ENCODE peak calls at places on chromosomes 3 and 15, in nine cellular contexts. One of them, this sample, is unnamed.
A peak's percentile ranks its signal among the peaks of the same experiment; 100 is the strongest.

GRCh38 chr3:73786346-73786807 is 161.6 kb upstream of the PDZRN3 start:
- DNase-seq in dorsolateral prefrontal cortex: peak; percentile 29
- DNase-seq in stimulated activated CD4-positive, alpha-beta T cell treated with anti-CD3 and anti-CD28 coated beads, TNF-alpha, amount 100 ng/mL, for 48 hours: no peak
- DNase-seq in naive B cell: no peak
- DNase-seq in endothelial cell: no peak
- DNase-seq in HL-60: no peak
- DNase-seq in psoas muscle: peak; percentile 55
- DNase-seq in cardiac septum: no peak
- DNase-seq in sigmoid colon: no peak
- DNase-seq in this sample: peak; percentile 78

GRCh38 chr3:23495507-23495906 is 292.4 kb downstream of the UBE2E2 start:
- DNase-seq in endothelial cell: no peak
- DNase-seq in psoas muscle: no peak
- DNase-seq in sigmoid colon: no peak
- DNase-seq in stimulated activated CD4-positive, alpha-beta T cell treated with anti-CD3 and anti-CD28 coated beads, TNF-alpha, amount 100 ng/mL, for 48 hours: no peak
- DNase-seq in cardiac septum: no peak
- DNase-seq in dorsolateral prefrontal cortex: no peak
- DNase-seq in HL-60: no peak
- DNase-seq in naive B cell: no peak
- DNase-seq in this sample: no peak

GRCh38 chr3:126996905-126997304 is 14.0 kb downstream of the PLXNA1 start:
- DNase-seq in stimulated activated CD4-positive, alpha-beta T cell treated with anti-CD3 and anti-CD28 coated beads, TNF-alpha, amount 100 ng/mL, for 48 hours: no peak
- DNase-seq in endothelial cell: no peak
- DNase-seq in naive B cell: no peak
- DNase-seq in sigmoid colon: no peak
- DNase-seq in HL-60: no peak
- DNase-seq in cardiac septum: no peak
- DNase-seq in psoas muscle: no peak
- DNase-seq in dorsolateral prefrontal cortex: peak; percentile 79
- DNase-seq in this sample: no peak

GRCh38 chr15:66780172-66780972 is 78.3 kb downstream of the SMAD6 start:
- DNase-seq in naive B cell: no peak
- DNase-seq in endothelial cell: no peak
- DNase-seq in dorsolateral prefrontal cortex: peak; percentile 35
- DNase-seq in stimulated activated CD4-positive, alpha-beta T cell treated with anti-CD3 and anti-CD28 coated beads, TNF-alpha, amount 100 ng/mL, for 48 hours: no peak
- DNase-seq in psoas muscle: no peak
- DNase-seq in HL-60: no peak
- DNase-seq in cardiac septum: peak; percentile 63
- DNase-seq in sigmoid colon: peak; percentile 65
- DNase-seq in this sample: no peak

GRCh38 chr3:141410861-141411771 is 42.8 kb downstream of the ZBTB38 start:
- DNase-seq in dorsolateral prefrontal cortex: no peak
- DNase-seq in endothelial cell: no peak
- DNase-seq in HL-60: no peak
- DNase-seq in psoas muscle: no peak
- DNase-seq in naive B cell: no peak
- DNase-seq in cardiac septum: no peak
- DNase-seq in sigmoid colon: no peak
- DNase-seq in stimulated activated CD4-positive, alpha-beta T cell treated with anti-CD3 and anti-CD28 coated beads, TNF-alpha, amount 100 ng/mL, for 48 hours: no peak
- DNase-seq in this sample: no peak

GRCh38 chr3:42688487-42689420 is 3.4 kb downstream of the KLHL40 start:
- DNase-seq in stimulated activated CD4-positive, alpha-beta T cell treated with anti-CD3 and anti-CD28 coated beads, TNF-alpha, amount 100 ng/mL, for 48 hours: no peak
- DNase-seq in naive B cell: no peak
- DNase-seq in dorsolateral prefrontal cortex: no peak
- DNase-seq in psoas muscle: no peak
- DNase-seq in sigmoid colon: peak; percentile 40
- DNase-seq in HL-60: no peak
- DNase-seq in endothelial cell: no peak
- DNase-seq in cardiac septum: peak; percentile 70
- DNase-seq in this sample: no peak

GRCh38 chr3:194320100-194320499 is 31.0 kb downstream of the CPN2 start:
- DNase-seq in stimulated activated CD4-positive, alpha-beta T cell treated with anti-CD3 and anti-CD28 coated beads, TNF-alpha, amount 100 ng/mL, for 48 hours: no peak
- DNase-seq in psoas muscle: no peak
- DNase-seq in dorsolateral prefrontal cortex: no peak
- DNase-seq in cardiac septum: no peak
- DNase-seq in endothelial cell: no peak
- DNase-seq in sigmoid colon: no peak
- DNase-seq in naive B cell: no peak
- DNase-seq in HL-60: no peak
- DNase-seq in this sample: no peak

GRCh38 chr3:140292684-140293083 is 357.7 kb downstream of the CLSTN2 start:
- DNase-seq in psoas muscle: peak; percentile 78
- DNase-seq in cardiac septum: no peak
- DNase-seq in endothelial cell: no peak
- DNase-seq in HL-60: no peak
- DNase-seq in stimulated activated CD4-positive, alpha-beta T cell treated with anti-CD3 and anti-CD28 coated beads, TNF-alpha, amount 100 ng/mL, for 48 hours: no peak
- DNase-seq in naive B cell: no peak
- DNase-seq in dorsolateral prefrontal cortex: peak; percentile 12
- DNase-seq in sigmoid colon: no peak
- DNase-seq in this sample: peak; percentile 76

GRCh38 chr3:191329654-191330308 is 545 bp downstream of the UTS2B start:
- DNase-seq in sigmoid colon: peak; percentile 69
- DNase-seq in stimulated activated CD4-positive, alpha-beta T cell treated with anti-CD3 and anti-CD28 coated beads, TNF-alpha, amount 100 ng/mL, for 48 hours: no peak
- DNase-seq in psoas muscle: peak; percentile 45
- DNase-seq in endothelial cell: peak; percentile 63
- DNase-seq in HL-60: peak; percentile 27
- DNase-seq in naive B cell: peak; percentile 45
- DNase-seq in dorsolateral prefrontal cortex: peak; percentile 22
- DNase-seq in cardiac septum: no peak
- DNase-seq in this sample: no peak

GRCh38 chr15:68025860-68026424 is 28.2 kb upstream of the PIAS1 start:
- DNase-seq in naive B cell: no peak
- DNase-seq in sigmoid colon: no peak
- DNase-seq in dorsolateral prefrontal cortex: no peak
- DNase-seq in stimulated activated CD4-positive, alpha-beta T cell treated with anti-CD3 and anti-CD28 coated beads, TNF-alpha, amount 100 ng/mL, for 48 hours: no peak
- DNase-seq in endothelial cell: no peak
- DNase-seq in cardiac septum: no peak
- DNase-seq in psoas muscle: no peak
- DNase-seq in HL-60: no peak
- DNase-seq in this sample: peak; percentile 20

GRCh38 chr3:65995030-65995429 is 43.7 kb downstream of the MAGI1 start:
- DNase-seq in cardiac septum: no peak
- DNase-seq in sigmoid colon: no peak
- DNase-seq in stimulated activated CD4-positive, alpha-beta T cell treated with anti-CD3 and anti-CD28 coated beads, TNF-alpha, amount 100 ng/mL, for 48 hours: no peak
- DNase-seq in psoas muscle: no peak
- DNase-seq in dorsolateral prefrontal cortex: no peak
- DNase-seq in naive B cell: no peak
- DNase-seq in endothelial cell: no peak
- DNase-seq in HL-60: no peak
- DNase-seq in this sample: peak; percentile 40

GRCh38 chr15:33971811-33972210 is 3.5 kb downstream of the CHRM5 start:
- DNase-seq in stimulated activated CD4-positive, alpha-beta T cell treated with anti-CD3 and anti-CD28 coated beads, TNF-alpha, amount 100 ng/mL, for 48 hours: no peak
- DNase-seq in psoas muscle: no peak
- DNase-seq in naive B cell: no peak
- DNase-seq in cardiac septum: no peak
- DNase-seq in HL-60: no peak
- DNase-seq in endothelial cell: no peak
- DNase-seq in sigmoid colon: no peak
- DNase-seq in dorsolateral prefrontal cortex: no peak
- DNase-seq in this sample: no peak

GRCh38 chr15:63291507-63291906 is 14.1 kb downstream of the APH1B start:
- DNase-seq in naive B cell: no peak
- DNase-seq in sigmoid colon: no peak
- DNase-seq in dorsolateral prefrontal cortex: no peak
- DNase-seq in cardiac septum: no peak
- DNase-seq in stimulated activated CD4-positive, alpha-beta T cell treated with anti-CD3 and anti-CD28 coated beads, TNF-alpha, amount 100 ng/mL, for 48 hours: no peak
- DNase-seq in endothelial cell: no peak
- DNase-seq in HL-60: no peak
- DNase-seq in psoas muscle: no peak
- DNase-seq in this sample: peak; percentile 82

GRCh38 chr3:143090966-143091365 is 28.6 kb upstream of the CHST2 start:
- DNase-seq in naive B cell: no peak
- DNase-seq in dorsolateral prefrontal cortex: no peak
- DNase-seq in HL-60: no peak
- DNase-seq in sigmoid colon: no peak
- DNase-seq in psoas muscle: no peak
- DNase-seq in stimulated activated CD4-positive, alpha-beta T cell treated with anti-CD3 and anti-CD28 coated beads, TNF-alpha, amount 100 ng/mL, for 48 hours: no peak
- DNase-seq in cardiac septum: no peak
- DNase-seq in endothelial cell: no peak
- DNase-seq in this sample: no peak

GRCh38 chr3:14425574-14426304 is 23.3 kb downstream of the SLC6A6 start:
- DNase-seq in dorsolateral prefrontal cortex: no peak
- DNase-seq in naive B cell: peak; percentile 56
- DNase-seq in stimulated activated CD4-positive, alpha-beta T cell treated with anti-CD3 and anti-CD28 coated beads, TNF-alpha, amount 100 ng/mL, for 48 hours: no peak
- DNase-seq in sigmoid colon: no peak
- DNase-seq in HL-60: peak; percentile 79
- DNase-seq in cardiac septum: peak; percentile 82
- DNase-seq in psoas muscle: no peak
- DNase-seq in endothelial cell: no peak
- DNase-seq in this sample: no peak

GRCh38 chr3:47512416-47513124 is 942 bp downstream of the ELP6 start:
- DNase-seq in endothelial cell: peak; percentile 7
- DNase-seq in stimulated activated CD4-positive, alpha-beta T cell treated with anti-CD3 and anti-CD28 coated beads, TNF-alpha, amount 100 ng/mL, for 48 hours: no peak
- DNase-seq in HL-60: peak; percentile 31
- DNase-seq in sigmoid colon: peak; percentile 66
- DNase-seq in naive B cell: no peak
- DNase-seq in cardiac septum: no peak
- DNase-seq in psoas muscle: peak; percentile 26
- DNase-seq in dorsolateral prefrontal cortex: no peak
- DNase-seq in this sample: no peak

GRCh38 chr15:47987908-47988532 is 132.8 kb upstream of the SLC24A5 start:
- DNase-seq in endothelial cell: peak; percentile 14
- DNase-seq in naive B cell: peak; percentile 3
- DNase-seq in stimulated activated CD4-positive, alpha-beta T cell treated with anti-CD3 and anti-CD28 coated beads, TNF-alpha, amount 100 ng/mL, for 48 hours: no peak
- DNase-seq in dorsolateral prefrontal cortex: peak; percentile 32
- DNase-seq in psoas muscle: no peak
- DNase-seq in sigmoid colon: no peak
- DNase-seq in HL-60: peak; percentile 39
- DNase-seq in cardiac septum: no peak
- DNase-seq in this sample: no peak

GRCh38 chr15:72340366-72340765 is 20.4 kb upstream of the CELF6 start:
- DNase-seq in sigmoid colon: no peak
- DNase-seq in naive B cell: no peak
- DNase-seq in stimulated activated CD4-positive, alpha-beta T cell treated with anti-CD3 and anti-CD28 coated beads, TNF-alpha, amount 100 ng/mL, for 48 hours: no peak
- DNase-seq in dorsolateral prefrontal cortex: no peak
- DNase-seq in HL-60: no peak
- DNase-seq in endothelial cell: no peak
- DNase-seq in cardiac septum: no peak
- DNase-seq in psoas muscle: no peak
- DNase-seq in this sample: no peak

GRCh38 chr3:42159147-42159546 is 68.0 kb downstream of the TRAK1 start:
- DNase-seq in dorsolateral prefrontal cortex: no peak
- DNase-seq in stimulated activated CD4-positive, alpha-beta T cell treated with anti-CD3 and anti-CD28 coated beads, TNF-alpha, amount 100 ng/mL, for 48 hours: no peak
- DNase-seq in HL-60: no peak
- DNase-seq in sigmoid colon: no peak
- DNase-seq in endothelial cell: no peak
- DNase-seq in cardiac septum: no peak
- DNase-seq in naive B cell: no peak
- DNase-seq in psoas muscle: no peak
- DNase-seq in this sample: no peak

GRCh38 chr15:77336006-77336405 is 83.9 kb downstream of the PEAK1 start:
- DNase-seq in sigmoid colon: no peak
- DNase-seq in psoas muscle: no peak
- DNase-seq in HL-60: no peak
- DNase-seq in stimulated activated CD4-positive, alpha-beta T cell treated with anti-CD3 and anti-CD28 coated beads, TNF-alpha, amount 100 ng/mL, for 48 hours: no peak
- DNase-seq in naive B cell: no peak
- DNase-seq in dorsolateral prefrontal cortex: no peak
- DNase-seq in endothelial cell: no peak
- DNase-seq in cardiac septum: no peak
- DNase-seq in this sample: no peak

GRCh38 chr15:62135532-62136134 is 29.5 kb downstream of the C2CD4B start:
- DNase-seq in dorsolateral prefrontal cortex: no peak
- DNase-seq in HL-60: no peak
- DNase-seq in naive B cell: no peak
- DNase-seq in stimulated activated CD4-positive, alpha-beta T cell treated with anti-CD3 and anti-CD28 coated beads, TNF-alpha, amount 100 ng/mL, for 48 hours: no peak
- DNase-seq in endothelial cell: no peak
- DNase-seq in cardiac septum: no peak
- DNase-seq in psoas muscle: no peak
- DNase-seq in sigmoid colon: no peak
- DNase-seq in this sample: no peak

GRCh38 chr3:187758318-187758717 is 13.1 kb upstream of the BCL6 start:
- DNase-seq in psoas muscle: no peak
- DNase-seq in HL-60: no peak
- DNase-seq in endothelial cell: no peak
- DNase-seq in sigmoid colon: no peak
- DNase-seq in naive B cell: no peak
- DNase-seq in stimulated activated CD4-positive, alpha-beta T cell treated with anti-CD3 and anti-CD28 coated beads, TNF-alpha, amount 100 ng/mL, for 48 hours: no peak
- DNase-seq in dorsolateral prefrontal cortex: no peak
- DNase-seq in cardiac septum: no peak
- DNase-seq in this sample: no peak

GRCh38 chr15:60798821-60799220 is 319.9 kb upstream of the ICE2 start:
- DNase-seq in sigmoid colon: no peak
- DNase-seq in endothelial cell: no peak
- DNase-seq in cardiac septum: no peak
- DNase-seq in dorsolateral prefrontal cortex: no peak
- DNase-seq in naive B cell: no peak
- DNase-seq in psoas muscle: no peak
- DNase-seq in HL-60: no peak
- DNase-seq in stimulated activated CD4-positive, alpha-beta T cell treated with anti-CD3 and anti-CD28 coated beads, TNF-alpha, amount 100 ng/mL, for 48 hours: peak; percentile 41
- DNase-seq in this sample: peak; percentile 33

GRCh38 chr15:22952826-22953579 is 27.2 kb downstream of the CYFIP1 start:
- DNase-seq in HL-60: no peak
- DNase-seq in naive B cell: no peak
- DNase-seq in endothelial cell: no peak
- DNase-seq in psoas muscle: no peak
- DNase-seq in cardiac septum: peak; percentile 60
- DNase-seq in dorsolateral prefrontal cortex: peak; percentile 48
- DNase-seq in sigmoid colon: peak; percentile 63
- DNase-seq in stimulated activated CD4-positive, alpha-beta T cell treated with anti-CD3 and anti-CD28 coated beads, TNF-alpha, amount 100 ng/mL, for 48 hours: no peak
- DNase-seq in this sample: no peak

GRCh38 chr3:172614340-172615274 is 91.4 kb upstream of the TNFSF10 start:
- DNase-seq in sigmoid colon: no peak
- DNase-seq in cardiac septum: no peak
- DNase-seq in endothelial cell: no peak
- DNase-seq in HL-60: no peak
- DNase-seq in stimulated activated CD4-positive, alpha-beta T cell treated with anti-CD3 and anti-CD28 coated beads, TNF-alpha, amount 100 ng/mL, for 48 hours: no peak
- DNase-seq in naive B cell: no peak
- DNase-seq in psoas muscle: no peak
- DNase-seq in dorsolateral prefrontal cortex: no peak
- DNase-seq in this sample: no peak

This sample was measured in BJ.